ENCODE peak calls at places on chromosomes 12 and 14, in five cellular contexts. One of them, this sample, is unnamed.

GRCh38 chr14:100533647-100534485 is 53.4 kb downstream of the BEGAIN start:
- DNase-seq in IMR-90: no peak
- DNase-seq in cardiac fibroblast: peak; percentile 23
- DNase-seq in fibroblast of villous mesenchyme: no peak
- DNase-seq in choroid plexus epithelial cell: no peak
- DNase-seq in this sample: no peak

GRCh38 chr14:90487031-90487430 is 90.2 kb downstream of the CALM1 start:
- DNase-seq in IMR-90: no peak
- DNase-seq in choroid plexus epithelial cell: no peak
- DNase-seq in cardiac fibroblast: peak; percentile 43
- DNase-seq in fibroblast of villous mesenchyme: no peak
- DNase-seq in this sample: peak; percentile 5

GRCh38 chr14:70416717-70417349 is at the start of gene SYNJ2BP:
- DNase-seq in choroid plexus epithelial cell: peak; percentile 69
- DNase-seq in fibroblast of villous mesenchyme: peak; percentile 71
- DNase-seq in cardiac fibroblast: peak; percentile 70
- DNase-seq in IMR-90: peak; percentile 70
- DNase-seq in this sample: peak; percentile 59

GRCh38 chr12:22100952-22101748 is 55.1 kb downstream of the CMAS start:
- DNase-seq in fibroblast of villous mesenchyme: peak; percentile 70
- DNase-seq in cardiac fibroblast: peak; percentile 78
- DNase-seq in IMR-90: peak; percentile 73
- DNase-seq in choroid plexus epithelial cell: peak; percentile 85
- DNase-seq in this sample: peak; percentile 66

GRCh38 chr12:130184531-130185090 is 22.3 kb downstream of the FZD10 start:
- DNase-seq in IMR-90: no peak
- DNase-seq in choroid plexus epithelial cell: no peak
- DNase-seq in cardiac fibroblast: no peak
- DNase-seq in fibroblast of villous mesenchyme: no peak
- DNase-seq in this sample: no peak

GRCh38 chr12:15831315-15831993 is 42.3 kb upstream of the EPS8 start:
- DNase-seq in fibroblast of villous mesenchyme: no peak
- DNase-seq in cardiac fibroblast: no peak
- DNase-seq in choroid plexus epithelial cell: no peak
- DNase-seq in IMR-90: no peak
- DNase-seq in this sample: no peak

GRCh38 chr14:45068396-45068795 is 15.5 kb upstream of the PRPF39 start:
- DNase-seq in choroid plexus epithelial cell: no peak
- DNase-seq in cardiac fibroblast: no peak
- DNase-seq in IMR-90: no peak
- DNase-seq in fibroblast of villous mesenchyme: no peak
- DNase-seq in this sample: no peak

GRCh38 chr14:55139152-55139551 is 10.1 kb downstream of the LGALS3 start:
- DNase-seq in IMR-90: no peak
- DNase-seq in choroid plexus epithelial cell: no peak
- DNase-seq in cardiac fibroblast: no peak
- DNase-seq in fibroblast of villous mesenchyme: no peak
- DNase-seq in this sample: no peak

GRCh38 chr12:43407816-43408645 is 144.0 kb downstream of the ADAMTS20 start:
- DNase-seq in IMR-90: peak; percentile 50
- DNase-seq in fibroblast of villous mesenchyme: peak; percentile 22
- DNase-seq in cardiac fibroblast: no peak
- DNase-seq in choroid plexus epithelial cell: peak; percentile 33
- DNase-seq in this sample: peak; percentile 4

GRCh38 chr12:119807380-119807779 is 69.7 kb downstream of the CIT start:
- DNase-seq in fibroblast of villous mesenchyme: no peak
- DNase-seq in choroid plexus epithelial cell: no peak
- DNase-seq in IMR-90: no peak
- DNase-seq in cardiac fibroblast: no peak
- DNase-seq in this sample: no peak

GRCh38 chr14:93733646-93734045 is 54.6 kb downstream of the PRIMA1 start:
- DNase-seq in choroid plexus epithelial cell: no peak
- DNase-seq in IMR-90: no peak
- DNase-seq in cardiac fibroblast: no peak
- DNase-seq in fibroblast of villous mesenchyme: no peak
- DNase-seq in this sample: no peak

GRCh38 chr14:54981698-54982097 is 45.2 kb downstream of the WDHD1 start:
- DNase-seq in fibroblast of villous mesenchyme: peak; percentile 21
- DNase-seq in cardiac fibroblast: peak; percentile 50
- DNase-seq in IMR-90: peak; percentile 22
- DNase-seq in choroid plexus epithelial cell: peak; percentile 48
- DNase-seq in this sample: peak; percentile 35

GRCh38 chr14:72906879-72907278 is 13.0 kb upstream of the DPF3 start:
- DNase-seq in fibroblast of villous mesenchyme: no peak
- DNase-seq in IMR-90: no peak
- DNase-seq in choroid plexus epithelial cell: no peak
- DNase-seq in cardiac fibroblast: no peak
- DNase-seq in this sample: no peak

GRCh38 chr14:78455896-78456435 is 285.8 kb downstream of the NRXN3 start:
- DNase-seq in choroid plexus epithelial cell: no peak
- DNase-seq in IMR-90: no peak
- DNase-seq in cardiac fibroblast: no peak
- DNase-seq in fibroblast of villous mesenchyme: no peak
- DNase-seq in this sample: no peak

GRCh38 chr14:39293629-39294028 is 59.9 kb downstream of the MIA2 start:
- DNase-seq in IMR-90: no peak
- DNase-seq in fibroblast of villous mesenchyme: peak; percentile 13
- DNase-seq in cardiac fibroblast: no peak
- DNase-seq in choroid plexus epithelial cell: no peak
- DNase-seq in this sample: no peak

GRCh38 chr12:94046626-94047410 is 101.6 kb upstream of the PLXNC1 start:
- DNase-seq in cardiac fibroblast: peak; percentile 48
- DNase-seq in choroid plexus epithelial cell: peak; percentile 25
- DNase-seq in fibroblast of villous mesenchyme: peak; percentile 2
- DNase-seq in IMR-90: no peak
- DNase-seq in this sample: no peak

GRCh38 chr12:12167847-12168246 is 97.1 kb downstream of the BCL2L14 start:
- DNase-seq in choroid plexus epithelial cell: no peak
- DNase-seq in IMR-90: no peak
- DNase-seq in cardiac fibroblast: no peak
- DNase-seq in fibroblast of villous mesenchyme: no peak
- DNase-seq in this sample: no peak

GRCh38 chr12:38588618-38589309 is 272.2 kb downstream of the ALG10B start:
- DNase-seq in fibroblast of villous mesenchyme: no peak
- DNase-seq in cardiac fibroblast: no peak
- DNase-seq in IMR-90: no peak
- DNase-seq in choroid plexus epithelial cell: peak; percentile 35
- DNase-seq in this sample: no peak

GRCh38 chr14:67446371-67447032 is 34.5 kb upstream of the PLEK2 start:
- DNase-seq in fibroblast of villous mesenchyme: no peak
- DNase-seq in choroid plexus epithelial cell: no peak
- DNase-seq in cardiac fibroblast: no peak
- DNase-seq in IMR-90: no peak
- DNase-seq in this sample: no peak

GRCh38 chr12:15541996-15542631 is 219.8 kb downstream of the PTPRO start:
- DNase-seq in choroid plexus epithelial cell: no peak
- DNase-seq in cardiac fibroblast: no peak
- DNase-seq in IMR-90: no peak
- DNase-seq in fibroblast of villous mesenchyme: no peak
- DNase-seq in this sample: peak; percentile 18

GRCh38 chr12:22048351-22049041 is 2.5 kb downstream of the CMAS start:
- DNase-seq in fibroblast of villous mesenchyme: no peak
- DNase-seq in cardiac fibroblast: no peak
- DNase-seq in IMR-90: no peak
- DNase-seq in choroid plexus epithelial cell: no peak
- DNase-seq in this sample: no peak

GRCh38 chr12:56317675-56318074 is 1.9 kb upstream of the CNPY2 start:
- DNase-seq in choroid plexus epithelial cell: no peak
- DNase-seq in IMR-90: no peak
- DNase-seq in cardiac fibroblast: no peak
- DNase-seq in fibroblast of villous mesenchyme: no peak
- DNase-seq in this sample: no peak

GRCh38 chr14:105180598-105181528 is at the start of gene NUDT14:
- DNase-seq in fibroblast of villous mesenchyme: peak; percentile 40
- DNase-seq in IMR-90: peak; percentile 25
- DNase-seq in cardiac fibroblast: peak; percentile 54
- DNase-seq in choroid plexus epithelial cell: peak; percentile 51
- DNase-seq in this sample: peak; percentile 16

GRCh38 chr14:104895786-104896642 is 28.7 kb upstream of the PLD4 start:
- DNase-seq in cardiac fibroblast: no peak
- DNase-seq in fibroblast of villous mesenchyme: no peak
- DNase-seq in choroid plexus epithelial cell: no peak
- DNase-seq in IMR-90: no peak
- DNase-seq in this sample: no peak

GRCh38 chr14:24895622-24896021 is 154.3 kb downstream of the STXBP6 start:
- DNase-seq in cardiac fibroblast: no peak
- DNase-seq in choroid plexus epithelial cell: no peak
- DNase-seq in IMR-90: no peak
- DNase-seq in fibroblast of villous mesenchyme: no peak
- DNase-seq in this sample: no peak
- H3K4me3 ChIP-seq in cardiac fibroblast: no peak overlapping the region
- H3K4me3 ChIP-seq in choroid plexus epithelial cell: no peak overlapping the region
- H3K4me3 ChIP-seq in IMR-90: no peak overlapping the region
- H3K4me3 ChIP-seq in fibroblast of villous mesenchyme: no peak overlapping the region
- H3K4me3 ChIP-seq in this sample: no peak overlapping the region

DNA sequence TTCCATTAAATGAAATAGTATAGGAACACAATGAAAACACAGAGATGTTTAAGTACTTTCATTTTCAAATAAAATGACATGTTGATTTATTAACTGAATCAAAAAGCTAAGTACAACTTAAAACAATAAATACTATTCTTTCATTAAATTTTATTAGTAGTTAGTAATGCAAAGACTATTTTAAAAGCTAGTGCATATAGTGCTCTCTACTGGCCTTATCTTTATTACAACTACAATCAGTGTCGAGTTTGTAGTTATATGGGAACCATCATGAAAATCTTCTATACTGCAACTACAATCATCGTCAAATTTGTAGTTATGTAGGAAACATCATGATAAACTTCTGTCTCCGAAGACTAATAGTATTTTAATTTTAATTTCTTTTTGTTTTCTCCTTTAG is 8.9 kb upstream of the LIN7A start:
- DNase-seq in cardiac fibroblast: peak; percentile 34
- DNase-seq in choroid plexus epithelial cell: peak; percentile 43
- DNase-seq in IMR-90: peak; percentile 32
- DNase-seq in fibroblast of villous mesenchyme: no peak
- DNase-seq in this sample: peak; percentile 22
- TF ChIP-seq CTCF in cardiac fibroblast: peak; percentile 30
- TF ChIP-seq CTCF in choroid plexus epithelial cell: peak; percentile 49
- TF ChIP-seq CTCF in IMR-90: peak; percentile 55
- TF ChIP-seq CTCF in fibroblast of villous mesenchyme: peak; percentile 20
- TF ChIP-seq CTCF in this sample: peak; percentile 57

GRCh38 chr12:49843411-49843810 is 505 bp upstream of the BCDIN3D start:
- DNase-seq in cardiac fibroblast: no peak
- DNase-seq in fibroblast of villous mesenchyme: no peak
- DNase-seq in IMR-90: no peak
- DNase-seq in choroid plexus epithelial cell: no peak
- DNase-seq in this sample: no peak

GRCh38 chr12:49842519-49843352 is at the start of gene BCDIN3D:
- DNase-seq in IMR-90: peak; percentile 91
- DNase-seq in fibroblast of villous mesenchyme: peak; percentile 94
- DNase-seq in cardiac fibroblast: peak; percentile 94
- DNase-seq in choroid plexus epithelial cell: peak; percentile 93
- DNase-seq in this sample: peak; percentile 90

GRCh38 chr12:49843871-49844437 is 1.0 kb upstream of the BCDIN3D start:
- DNase-seq in IMR-90: no peak
- DNase-seq in cardiac fibroblast: no peak
- DNase-seq in choroid plexus epithelial cell: no peak
- DNase-seq in fibroblast of villous mesenchyme: no peak
- DNase-seq in this sample: no peak

GRCh38 chr12:49846033-49846432 is 3.1 kb upstream of the BCDIN3D start:
- DNase-seq in choroid plexus epithelial cell: no peak
- DNase-seq in cardiac fibroblast: no peak
- DNase-seq in IMR-90: no peak
- DNase-seq in fibroblast of villous mesenchyme: no peak
- DNase-seq in this sample: no peak

DNA sequence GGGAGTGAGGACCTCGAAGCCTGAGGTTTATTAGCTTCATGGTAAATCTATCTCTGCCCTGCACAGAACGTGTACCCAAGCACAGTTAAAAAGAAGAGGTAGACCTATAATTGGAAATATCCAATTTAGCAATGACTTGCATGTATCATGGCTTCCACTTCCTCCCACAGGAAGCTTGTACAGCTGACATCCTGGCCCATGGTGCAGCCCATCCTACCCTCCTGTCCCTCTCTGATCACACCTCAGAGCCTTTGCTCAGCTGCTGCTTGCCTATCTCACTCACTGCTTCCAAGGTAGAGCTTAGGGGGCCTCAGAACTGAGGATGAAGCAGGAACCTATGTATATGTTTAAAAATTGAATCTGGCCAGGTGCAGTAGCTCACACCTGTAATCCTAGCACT is 4.3 kb upstream of the BCDIN3D start:
- DNase-seq in cardiac fibroblast: no peak
- DNase-seq in IMR-90: no peak
- DNase-seq in choroid plexus epithelial cell: no peak
- DNase-seq in fibroblast of villous mesenchyme: no peak
- DNase-seq in this sample: no peak
- H3K4me3 ChIP-seq in cardiac fibroblast: no peak overlapping the region
- H3K4me3 ChIP-seq in IMR-90: no peak overlapping the region
- H3K4me3 ChIP-seq in choroid plexus epithelial cell: no peak overlapping the region
- H3K4me3 ChIP-seq in fibroblast of villous mesenchyme: no peak overlapping the region
- H3K4me3 ChIP-seq in this sample: no peak overlapping the region

GRCh38 chr12:25591132-25591531 is 38.0 kb upstream of the LMNTD1 start:
- DNase-seq in IMR-90: no peak
- DNase-seq in choroid plexus epithelial cell: peak; percentile 49
- DNase-seq in fibroblast of villous mesenchyme: no peak
- DNase-seq in cardiac fibroblast: peak; percentile 16
- DNase-seq in this sample: no peak
- TF ChIP-seq CTCF in IMR-90: no peak
- TF ChIP-seq CTCF in choroid plexus epithelial cell: peak; percentile 62
- TF ChIP-seq CTCF in fibroblast of villous mesenchyme: peak; percentile 27
- TF ChIP-seq CTCF in cardiac fibroblast: no peak
- TF ChIP-seq CTCF in this sample: no peak

GRCh38 chr14:61346793-61347192 is 25.4 kb downstream of the PRKCH start:
- DNase-seq in choroid plexus epithelial cell: no peak
- DNase-seq in fibroblast of villous mesenchyme: no peak
- DNase-seq in cardiac fibroblast: peak; percentile 10
- DNase-seq in IMR-90: no peak
- DNase-seq in this sample: no peak
- H3K4me3 ChIP-seq in choroid plexus epithelial cell: no peak overlapping the region
- H3K4me3 ChIP-seq in fibroblast of villous mesenchyme: no peak overlapping the region
- H3K4me3 ChIP-seq in cardiac fibroblast: no peak overlapping the region
- H3K4me3 ChIP-seq in IMR-90: no peak overlapping the region
- H3K4me3 ChIP-seq in this sample: no peak overlapping the region

GRCh38 chr12:752673-753400 is 458 bp downstream of the WNK1 start:
- DNase-seq in choroid plexus epithelial cell: peak; percentile 38
- DNase-seq in fibroblast of villous mesenchyme: peak; percentile 45
- DNase-seq in IMR-90: peak; percentile 21
- DNase-seq in cardiac fibroblast: peak; percentile 63
- DNase-seq in this sample: peak; percentile 53
- TF ChIP-seq CTCF in choroid plexus epithelial cell: no peak
- TF ChIP-seq CTCF in fibroblast of villous mesenchyme: no peak
- TF ChIP-seq CTCF in IMR-90: peak; percentile 18
- TF ChIP-seq CTCF in cardiac fibroblast: peak; percentile 1
- TF ChIP-seq CTCF in this sample: no peak

GRCh38 chr12:50928392-50928791 is 24.0 kb upstream of the HIGD1C start:
- DNase-seq in cardiac fibroblast: no peak
- DNase-seq in choroid plexus epithelial cell: peak; percentile 21
- DNase-seq in IMR-90: no peak
- DNase-seq in fibroblast of villous mesenchyme: no peak
- DNase-seq in this sample: no peak
- H3K4me3 ChIP-seq in cardiac fibroblast: no peak overlapping the region
- H3K4me3 ChIP-seq in choroid plexus epithelial cell: peak overlapping the region; percentile 72
- H3K4me3 ChIP-seq in IMR-90: no peak overlapping the region
- H3K4me3 ChIP-seq in fibroblast of villous mesenchyme: peak overlapping the region; percentile 94
- H3K4me3 ChIP-seq in this sample: no peak overlapping the region

This sample was measured in AG10803.